ENCODE peak calls at places on chromosome 6, in eight cellular contexts. X, M, Y, D, N, J, W and E are unnamed samples.
A peak's percentile ranks its signal among the peaks of the same experiment; 100 is the strongest.

GRCh38 chr6:146017672-146018071 is 11.2 kb upstream of the GRM1 start:
- DNase-seq in X (no peak), M (no peak), Y (no peak), D (no peak), N (no peak), J (no peak), W (no peak), E (no peak)

GRCh38 chr6:136764522-136764993 is 27.7 kb downstream of the MAP3K5 start:
- DNase-seq in X (no peak), M (no peak), Y (no peak), D (no peak), N (no peak), J (peak; percentile 88), W (no peak), E (no peak)

GRCh38 chr6:28940859-28941680 is 17.3 kb upstream of the TRIM27 start:
- DNase-seq in X (peak; percentile 90), M (peak; percentile 57), Y (peak; percentile 82), D (peak; percentile 61), N (no peak), J (peak; percentile 93), W (peak; percentile 70), E (peak; percentile 78)

GRCh38 chr6:115545410-115545986 is 515.2 kb downstream of the FRK start:
- DNase-seq in X (no peak), M (no peak), Y (no peak), D (no peak), N (peak; percentile 61), J (no peak), W (peak; percentile 65), E (no peak)

GRCh38 chr6:79173378-79173777 is 61.1 kb downstream of the HMGN3 start:
- DNase-seq in X (no peak), M (no peak), Y (no peak), D (no peak), N (no peak), J (no peak), W (no peak), E (no peak)

GRCh38 chr6:78010130-78010529 is 357.3 kb downstream of the MEI4 start:
- DNase-seq in X (no peak), M (no peak), Y (no peak), D (no peak), N (no peak), J (no peak), W (no peak), E (no peak)

GRCh38 chr6:108562503-108562993 is 1.8 kb downstream of the FOXO3 start:
- DNase-seq in X (peak; percentile 89), M (peak; percentile 71), Y (peak; percentile 73), D (peak; percentile 68), N (peak; percentile 83), J (no peak), W (peak; percentile 77), E (peak; percentile 65)

GRCh38 chr6:17018425-17018824 is 83.4 kb upstream of the STMND1 start:
- DNase-seq in X (no peak), M (no peak), Y (no peak), D (no peak), N (no peak), J (no peak), W (no peak), E (no peak)

DNA sequence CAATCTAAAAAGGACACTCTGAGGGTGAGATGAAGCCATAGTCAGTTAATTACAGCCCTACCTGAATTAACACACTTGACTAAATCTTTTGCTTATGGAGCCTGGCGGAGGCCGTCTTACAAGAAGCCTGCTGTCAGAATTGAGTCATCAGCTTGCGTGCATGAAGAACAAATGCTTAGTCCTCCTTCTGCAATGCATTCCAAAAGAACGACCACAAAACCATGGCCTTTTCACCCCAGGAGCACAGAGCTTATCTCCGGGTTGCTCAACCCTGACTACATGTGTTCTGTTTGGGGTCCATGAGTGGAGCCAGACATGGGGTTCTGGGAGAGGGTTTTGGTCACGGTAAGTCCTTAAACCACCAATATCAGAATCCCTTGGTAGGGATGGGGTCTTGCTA is 318.1 kb downstream of the CLIC5 start:
- DNase-seq in X (no peak), M (no peak), Y (no peak), D (no peak), N (no peak), J (no peak), W (no peak), E (no peak)
- TF ChIP-seq EP300 in X (no peak), M (no peak), Y (no peak), D (no peak), N (no peak), J (peak; percentile 49), W (no peak), E (no peak)

GRCh38 chr6:80767808-80768207 is 661.3 kb downstream of the BCKDHB start:
- DNase-seq in X (peak; percentile 73), M (no peak), Y (no peak), D (peak; percentile 61), N (peak; percentile 86), J (no peak), W (no peak), E (no peak)
- H3K36me3 ChIP-seq in X (no peaks in the 10 kb centered on the region), M (no peaks in the 10 kb centered on the region), Y (no peaks in the 10 kb centered on the region), D (no peaks in the 10 kb centered on the region), N (no peaks in the 10 kb centered on the region), J (no peaks in the 10 kb centered on the region), W (no peaks in the 10 kb centered on the region), E (no peaks in the 10 kb centered on the region)

GRCh38 chr6:63673692-63674091 is 38.1 kb downstream of the PHF3 start:
- DNase-seq in X (no peak), M (no peak), Y (no peak), D (no peak), N (no peak), J (no peak), W (no peak), E (no peak)

GRCh38 chr6:63672582-63673129 is 37.1 kb downstream of the PHF3 start:
- DNase-seq in X (no peak), M (no peak), Y (no peak), D (no peak), N (no peak), J (no peak), W (no peak), E (no peak)

GRCh38 chr6:63676412-63677114 is 41.0 kb downstream of the PHF3 start:
- DNase-seq in X (no peak), M (no peak), Y (no peak), D (no peak), N (no peak), J (no peak), W (no peak), E (no peak)

GRCh38 chr6:63675138-63675537 is 39.5 kb downstream of the PHF3 start:
- DNase-seq in X (no peak), M (no peak), Y (no peak), D (no peak), N (no peak), J (no peak), W (no peak), E (no peak)

DNA sequence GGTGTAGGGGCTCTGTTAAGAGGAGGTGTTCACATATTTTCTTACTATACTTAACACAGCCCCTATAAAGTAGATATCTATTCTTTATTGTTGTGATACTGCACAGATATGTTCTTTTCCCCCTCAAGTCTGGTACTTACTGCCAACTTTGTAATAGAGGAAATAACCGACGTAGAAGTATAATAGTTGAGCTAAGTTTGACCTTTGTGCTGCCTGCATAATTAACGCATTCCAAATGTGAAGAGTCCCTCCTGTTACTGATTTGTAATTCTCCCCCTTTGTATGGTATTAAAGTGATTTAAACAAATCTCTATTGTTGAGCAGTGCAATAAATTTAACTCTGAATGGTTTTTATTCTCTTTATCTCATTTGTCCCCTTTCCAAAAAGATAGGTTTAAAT is 39.0 kb downstream of the PHF3 start:
- DNase-seq in X (no peak), M (no peak), Y (no peak), D (no peak), N (no peak), J (no peak), W (no peak), E (no peak)
- TF ChIP-seq EP300 in X (no peak), M (no peak), Y (no peak), D (no peak), N (no peak), J (no peak), W (no peak), E (no peak)

GRCh38 chr6:10487668-10488327 is 33.4 kb upstream of the GCNT2 start:
- DNase-seq in X (no peak), M (no peak), Y (no peak), D (no peak), N (no peak), J (no peak), W (peak; percentile 25), E (no peak)
- H3K36me3 ChIP-seq in X (no peaks in the 10 kb centered on the region), M (no peaks in the 10 kb centered on the region), Y (no peaks in the 10 kb centered on the region), D (no peaks in the 10 kb centered on the region), N (no peaks in the 10 kb centered on the region), J (no peaks in the 10 kb centered on the region), W (no peaks in the 10 kb centered on the region), E (no peaks in the 10 kb centered on the region)

DNA sequence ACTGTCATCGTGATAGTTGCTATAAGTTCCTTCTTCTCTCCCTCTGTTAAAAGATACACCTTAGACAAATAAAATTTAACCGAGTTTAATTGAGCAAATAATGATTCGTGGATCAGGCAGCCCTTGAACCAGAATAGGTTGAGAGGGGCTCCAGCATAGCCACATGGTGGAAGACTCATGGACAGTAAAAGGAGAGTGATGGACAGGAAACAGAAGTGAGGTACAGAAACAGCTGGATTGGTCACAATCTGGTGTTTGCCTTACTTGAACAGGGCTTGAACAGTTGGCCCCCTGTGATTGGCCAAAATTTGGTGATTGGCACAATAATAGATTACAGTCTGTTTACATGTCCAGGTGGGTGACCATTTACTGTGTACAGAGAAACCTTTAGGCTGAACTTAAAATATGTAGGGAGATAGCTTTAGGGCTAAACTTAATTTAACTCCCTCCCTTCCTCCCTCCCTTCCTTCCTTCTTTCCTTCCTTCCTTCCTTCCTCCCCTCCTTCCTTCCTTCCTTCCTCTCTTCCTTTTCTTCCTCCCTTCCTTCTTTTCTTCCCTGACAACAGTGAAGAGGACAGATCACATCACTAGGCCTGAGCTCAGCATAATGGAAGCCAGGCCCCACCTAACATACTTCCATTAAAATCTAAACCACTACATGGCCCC is 531.8 kb upstream of the JARID2 start:
- DNase-seq in X (no peak), M (no peak), Y (no peak), D (no peak), N (no peak), J (no peak), W (no peak), E (no peak)
- TF ChIP-seq EP300 in X (no peak), M (no peak), Y (no peak), D (no peak), N (no peak), J (no peak), W (no peak), E (no peak)

GRCh38 chr6:33440649-33441309 is 13.6 kb upstream of the ZBTB9 start:
- DNase-seq in X (no peak), M (no peak), Y (no peak), D (no peak), N (no peak), J (no peak), W (no peak), E (no peak)

GRCh38 chr6:33443025-33443424 is 11.4 kb upstream of the ZBTB9 start:
- DNase-seq in X (no peak), M (no peak), Y (no peak), D (no peak), N (no peak), J (no peak), W (no peak), E (no peak)

GRCh38 chr6:33443619-33444504 is 10.5 kb upstream of the ZBTB9 start:
- DNase-seq in X (no peak), M (no peak), Y (no peak), D (no peak), N (no peak), J (no peak), W (no peak), E (no peak)

GRCh38 chr6:33441457-33441856 is 12.9 kb upstream of the ZBTB9 start:
- DNase-seq in X (peak; percentile 36), M (no peak), Y (no peak), D (no peak), N (no peak), J (no peak), W (no peak), E (no peak)

GRCh38 chr6:33442283-33442682 is 12.1 kb upstream of the ZBTB9 start:
- DNase-seq in X (no peak), M (no peak), Y (no peak), D (no peak), N (no peak), J (no peak), W (no peak), E (no peak)
- H3K36me3 ChIP-seq in X (peaks cover 90% of the 10 kb centered on the region), M (peaks cover 78% of the 10 kb centered on the region), Y (no peaks in the 10 kb centered on the region), D (peaks cover 4% of the 10 kb centered on the region), N (peaks cover 78% of the 10 kb centered on the region), J (peaks cover 5% of the 10 kb centered on the region), W (peaks cover 96% of the 10 kb centered on the region), E (peaks cover 12% of the 10 kb centered on the region)